ENCODE peak calls at places on chromosomes 12 and 14, in nine cellular contexts. H, D, F, R, B, S, V, P and L are unnamed samples.

GRCh38 chr12:105083551-105084105 is 630 bp downstream of the ALDH1L2 start:
- DNase-seq in P (peak; percentile 44), R (peak; percentile 9), S (no peak), B (no peak), F (peak; percentile 58), D (no peak), H (no peak), V (no peak), L (peak; percentile 83)

GRCh38 chr12:88113871-88114270 is 28.0 kb downstream of the CEP290 start:
- DNase-seq in R (no peak), H (peak; percentile 9), D (no peak), F (peak; percentile 2), V (no peak), S (no peak), B (no peak), P (no peak), L (no peak)

GRCh38 chr14:38357557-38357956 is 101.7 kb upstream of the CLEC14A start:
- DNase-seq in P (no peak), S (no peak), D (no peak), R (no peak), B (no peak), V (no peak), H (peak; percentile 43), F (no peak), L (peak; percentile 66)

GRCh38 chr12:54560374-54560858 is 11.0 kb downstream of the PDE1B start:
- DNase-seq in F (peak; percentile 94), H (peak; percentile 64), R (peak; percentile 85), D (no peak), V (peak; percentile 90), B (peak; percentile 81), P (peak; percentile 17), S (peak; percentile 85), L (peak; percentile 73)

GRCh38 chr12:104350211-104350908 is 46.8 kb downstream of the EID3 start:
- DNase-seq in D (no peak), P (no peak), V (no peak), S (no peak), F (no peak), H (no peak), R (no peak), B (no peak), L (no peak)

GRCh38 chr14:55114720-55115119 is 14.3 kb upstream of the LGALS3 start:
- DNase-seq in S (no peak), D (no peak), R (no peak), F (no peak), V (no peak), H (no peak), P (no peak), B (no peak), L (no peak)

GRCh38 chr12:115320967-115321366 is 637.0 kb upstream of the TBX3 start:
- DNase-seq in H (no peak), D (no peak), V (no peak), R (no peak), B (no peak), S (no peak), P (no peak), F (no peak), L (no peak)

GRCh38 chr12:46391630-46392029 is 19.1 kb upstream of the SLC38A2 start:
- DNase-seq in S (no peak), D (no peak), B (no peak), F (no peak), H (no peak), P (no peak), V (no peak), R (no peak), L (no peak)

GRCh38 chr12:20096430-20096829 is 271.9 kb upstream of the PDE3A start:
- DNase-seq in F (no peak), S (no peak), V (no peak), D (no peak), H (no peak), B (no peak), R (no peak), P (no peak), L (no peak)

GRCh38 chr12:20588057-20588456 is 107.1 kb upstream of the SLCO1C1 start:
- DNase-seq in R (no peak), V (no peak), P (peak; percentile 63), F (no peak), D (no peak), S (no peak), B (no peak), H (no peak), L (no peak)

GRCh38 chr14:32102152-32102787 is 25.2 kb downstream of the ARHGAP5 start:
- DNase-seq in R (peak; percentile 17), V (no peak), D (no peak), F (no peak), S (no peak), B (no peak), H (no peak), P (no peak), L (no peak)

GRCh38 chr14:99891900-99892299 is 98.7 kb downstream of the EML1 start:
- DNase-seq in F (no peak), R (no peak), V (no peak), S (no peak), H (no peak), B (no peak), P (no peak), D (no peak), L (no peak)

GRCh38 chr14:73851567-73852382 is at the start of gene PTGR2:
- DNase-seq in F (peak; percentile 99), P (peak; percentile 96), D (peak; percentile 84), B (peak; percentile 79), H (peak; percentile 87), S (peak; percentile 88), V (peak; percentile 94), R (peak; percentile 88), L (peak; percentile 97)

GRCh38 chr12:116402163-116402939 is 124.9 kb upstream of the MED13L start:
- DNase-seq in B (no peak), D (no peak), V (no peak), F (no peak), R (no peak), P (no peak), S (no peak), H (no peak), L (peak; percentile 53)

GRCh38 chr12:93126069-93126474 is 197.0 kb upstream of the EEA1 start:
- DNase-seq in D (no peak), B (no peak), P (no peak), R (no peak), H (no peak), F (no peak), V (no peak), S (no peak), L (no peak)

GRCh38 chr12:121776190-121777098 is 17.0 kb downstream of the RHOF start:
- DNase-seq in B (peak; percentile 95), F (peak; percentile 79), V (peak; percentile 81), H (peak; percentile 48), R (peak; percentile 90), P (peak; percentile 70), D (peak; percentile 80), S (peak; percentile 84), L (peak; percentile 72)

GRCh38 chr12:82351390-82351789 is 6.8 kb downstream of the CCDC59 start:
- DNase-seq in B (no peak), R (no peak), F (no peak), S (no peak), P (no peak), D (no peak), V (no peak), H (no peak), L (no peak)

GRCh38 chr12:23014749-23015148 is 389.8 kb downstream of the ETNK1 start:
- DNase-seq in H (no peak), R (no peak), V (no peak), D (no peak), B (no peak), P (no peak), S (no peak), F (no peak), L (no peak)

GRCh38 chr12:50246873-50247612 is 36.3 kb downstream of the LIMA1 start:
- DNase-seq in P (no peak), B (no peak), D (no peak), H (peak; percentile 98), S (no peak), R (peak; percentile 37), F (peak; percentile 100), V (no peak), L (peak; percentile 98)

GRCh38 chr12:25382311-25383106 is 131.8 kb upstream of the KRAS start:
- DNase-seq in R (no peak), F (no peak), V (peak; percentile 33), D (no peak), P (no peak), S (no peak), H (no peak), B (no peak), L (no peak)

GRCh38 chr12:107344035-107344808 is 250.9 kb upstream of the CRY1 start:
- DNase-seq in H (peak; percentile 95), F (peak; percentile 95), P (no peak), V (no peak), R (no peak), D (no peak), S (no peak), B (no peak), L (peak; percentile 68)

GRCh38 chr14:102233081-102233480 is 71.9 kb downstream of the MOK start:
- DNase-seq in D (no peak), S (no peak), H (no peak), R (no peak), F (no peak), P (no peak), B (no peak), V (no peak), L (no peak)

GRCh38 chr12:53010955-53011354 is 4.7 kb downstream of the EIF4B start:
- DNase-seq in P (no peak), H (no peak), S (no peak), R (no peak), V (no peak), B (no peak), F (no peak), D (no peak), L (no peak)

GRCh38 chr14:46381674-46382073 is 269.9 kb downstream of the RPL10L start:
- DNase-seq in P (no peak), F (no peak), R (no peak), B (no peak), H (no peak), V (no peak), D (no peak), S (no peak), L (no peak)

GRCh38 chr12:80590085-80590484 is 117.3 kb upstream of the MYF6 start:
- DNase-seq in S (no peak), D (no peak), P (no peak), R (no peak), H (no peak), B (no peak), F (no peak), V (no peak), L (no peak)

GRCh38 chr12:26122681-26123481 is 2.0 kb downstream of the BHLHE41 start:
- DNase-seq in F (peak; percentile 84), S (no peak), R (peak; percentile 21), D (peak; percentile 62), H (peak; percentile 46), V (no peak), P (no peak), B (peak; percentile 20), L (peak; percentile 70)

GRCh38 chr12:22334696-22335290 is at the start of gene ST8SIA1:
- DNase-seq in S (peak; percentile 69), D (peak; percentile 61), P (no peak), R (peak; percentile 71), V (peak; percentile 50), F (no peak), H (peak; percentile 13), B (peak; percentile 53), L (peak; percentile 33)

GRCh38 chr14:61498303-61498702 is 176.9 kb downstream of the PRKCH start:
- DNase-seq in R (no peak), D (no peak), P (no peak), S (no peak), B (no peak), F (peak; percentile 42), V (no peak), H (no peak), L (no peak)

GRCh38 chr12:57395121-57395520 is 35.7 kb downstream of the R3HDM2 start:
- DNase-seq in P (no peak), H (no peak), S (no peak), F (no peak), V (no peak), D (no peak), B (no peak), R (no peak), L (no peak)

GRCh38 chr14:71142375-71143038 is 235.2 kb downstream of the PCNX1 start:
- DNase-seq in P (no peak), H (peak; percentile 57), R (no peak), B (no peak), F (peak; percentile 67), D (no peak), S (no peak), V (no peak), L (peak; percentile 67)

GRCh38 chr12:110577717-110578521 is 5.2 kb downstream of the PPTC7 start:
- DNase-seq in P (no peak), H (peak; percentile 80), V (peak; percentile 19), F (peak; percentile 62), B (no peak), S (no peak), R (peak; percentile 37), D (no peak), L (peak; percentile 93)